ENCODE peak calls at places on chromosomes 5 and 9, in five cellular contexts. Q is NCI-H2227 treated with DMSO at 0.1 percent for 48 hours; H is stimulated activated CD8-positive, alpha-beta memory T cell treated with anti-CD3 and anti-CD28 coated beads, Interleukin-4, amount 100 ng/mL, for 1 hour; V is neuronal stem cell; I is HTR-8/SVneo. A is an unnamed sample.

GRCh38 chr5:36590513-36591286 is 15.7 kb upstream of the SLC1A3 start:
- DNase-seq in Q (no peak), H (no peak), V (no peak), I (no peak), A (no peak)

GRCh38 chr5:26568316-26568715 is 470.1 kb downstream of the CDH9 start:
- DNase-seq in Q (no peak), H (no peak), V (no peak), I (no peak), A (no peak)

GRCh38 chr9:38277601-38278200 is 114.8 kb upstream of the ALDH1B1 start:
- DNase-seq in Q (no peak), H (no peak), V (no peak), I (no peak), A (no peak)

GRCh38 chr9:113322671-113323070 is 17.4 kb downstream of the WDR31 start:
- DNase-seq in Q (no peak), H (no peak), V (no peak), I (no peak), A (no peak)

GRCh38 chr9:75918154-75918553 is 27.7 kb downstream of the PCSK5 start:
- DNase-seq in Q (no peak), H (no peak), V (no peak), I (no peak), A (no peak)

GRCh38 chr9:95261890-95262289 is 55.6 kb downstream of the FANCC start:
- DNase-seq in Q (no peak), H (no peak), V (no peak), I (no peak), A (no peak)

GRCh38 chr9:38142201-38142600 is 73.2 kb upstream of the SHB start:
- DNase-seq in Q (no peak), H (no peak), V (no peak), I (no peak), A (no peak)

GRCh38 chr9:20524776-20525175 is 97.5 kb downstream of the MLLT3 start:
- DNase-seq in Q (no peak), H (no peak), V (no peak), I (no peak), A (peak)

GRCh38 chr5:31131381-31131811 is 62.1 kb upstream of the CDH6 start:
- DNase-seq in Q (no peak), H (no peak), V (no peak), I (no peak), A (no peak)

GRCh38 chr5:125412561-125413535 is 666.4 kb upstream of the ZNF608 start:
- DNase-seq in Q (peak), H (no peak), V (peak), I (peak), A (peak)

GRCh38 chr9:30575691-30576090 is 1808.8 kb upstream of the ACO1 start:
- DNase-seq in Q (no peak), H (no peak), V (no peak), I (no peak), A (no peak)

GRCh38 chr5:82287625-82288024 is 9.5 kb upstream of the RPS23 start:
- DNase-seq in Q (no peak), H (no peak), V (no peak), I (no peak), A (no peak)

GRCh38 chr5:64767959-64768357 is 533 bp downstream of the SREK1IP1 start:
- DNase-seq in Q (no peak), H (no peak), V (no peak), I (no peak), A (no peak)

GRCh38 chr5:41858890-41859289 is 11.3 kb downstream of the OXCT1 start:
- DNase-seq in Q (no peak), H (no peak), V (no peak), I (no peak), A (no peak)

GRCh38 chr5:177362102-177362868 is 4.6 kb downstream of the RGS14 start:
- DNase-seq in Q (no peak), H (no peak), V (no peak), I (no peak), A (no peak)

GRCh38 chr5:33409435-33410146 is 31.2 kb upstream of the TARS1 start:
- DNase-seq in Q (no peak), H (no peak), V (no peak), I (no peak), A (no peak)

GRCh38 chr5:154133591-154133990 is 56.9 kb upstream of the GALNT10 start:
- DNase-seq in Q (no peak), H (no peak), V (no peak), I (no peak), A (no peak)

GRCh38 chr5:100584069-100584468 is 48.9 kb downstream of the FAM174A start:
- DNase-seq in Q (no peak), H (no peak), V (no peak), I (no peak), A (no peak)

GRCh38 chr9:121172726-121173487 is 28.8 kb downstream of the RAB14 start:
- DNase-seq in Q (no peak), H (no peak), V (no peak), I (no peak), A (no peak)

GRCh38 chr5:158832736-158833135 is 267.0 kb downstream of the EBF1 start:
- DNase-seq in Q (no peak), H (no peak), V (no peak), I (no peak), A (no peak)

GRCh38 chr9:104923740-104924139 is 4.2 kb downstream of the ABCA1 start:
- DNase-seq in Q (no peak), H (no peak), V (no peak), I (no peak), A (no peak)

GRCh38 chr5:53480474-53481353 is at the start of gene FST:
- DNase-seq in Q (no peak), H (no peak), V (peak), I (peak), A (no peak)

GRCh38 chr5:133890308-133890707 is 78.1 kb downstream of the C5orf15 start:
- DNase-seq in Q (no peak), H (no peak), V (no peak), I (no peak), A (no peak)

GRCh38 chr9:121751686-121752445 is 100.4 kb downstream of the DAB2IP start:
- DNase-seq in Q (no peak), H (no peak), V (no peak), I (no peak), A (no peak)

GRCh38 chr9:129666575-129666974 is 1.1 kb downstream of the PRRX2 start:
- DNase-seq in Q (no peak), H (no peak), V (peak), I (no peak), A (no peak)

GRCh38 chr5:169701910-169702451 is 64.9 kb downstream of the DOCK2 start:
- DNase-seq in Q (peak), H (no peak), V (no peak), I (no peak), A (no peak)

A was measured in iPS DF 6.9.